ENCODE peak calls at places on chromosome 14, in four cellular contexts. D, C, Y and G are unnamed samples.

GRCh38 chr14:64220466-64220865 is 73.7 kb downstream of the ESR2 start:
- DNase-seq in D (no peak), C (no peak), Y (no peak), G (no peak)

GRCh38 chr14:51302319-51303030 is 62.4 kb downstream of the TMX1 start:
- DNase-seq in D (no peak), C (no peak), Y (no peak), G (no peak)

GRCh38 chr14:104797112-104798044 is 1.8 kb upstream of the AKT1 start:
- DNase-seq in D (no peak), C (no peak), Y (no peak), G (no peak)

GRCh38 chr14:21476526-21476924 is 234 bp downstream of the RAB2B start:
- DNase-seq in D (peak), C (peak), Y (no peak), G (peak)

GRCh38 chr14:90759370-90760054 is 56.7 kb downstream of the TTC7B start:
- DNase-seq in D (no peak), C (no peak), Y (no peak), G (no peak)

GRCh38 chr14:59897757-59898383 is 22.1 kb upstream of the LRRC9 start:
- DNase-seq in D (peak), C (no peak), Y (no peak), G (peak)

GRCh38 chr14:55802986-55803431 is 223.0 kb downstream of the KTN1 start:
- DNase-seq in D (no peak), C (peak), Y (no peak), G (no peak)

GRCh38 chr14:71803539-71804260 is 128.5 kb upstream of the RGS6 start:
- DNase-seq in D (no peak), C (no peak), Y (no peak), G (no peak)

GRCh38 chr14:24708684-24709083 is 74.7 kb upstream of the GZMB start:
- DNase-seq in D (no peak), C (no peak), Y (no peak), G (no peak)

GRCh38 chr14:74867673-74868072 is 8.3 kb downstream of the PROX2 start:
- DNase-seq in D (no peak), C (no peak), Y (no peak), G (peak)

GRCh38 chr14:22985894-22986507 is 3.6 kb upstream of the AJUBA start:
- DNase-seq in D (no peak), C (no peak), Y (no peak), G (no peak)

GRCh38 chr14:26841920-26842741 is 244.3 kb upstream of the NOVA1 start:
- DNase-seq in D (no peak), C (no peak), Y (no peak), G (no peak)

DNA sequence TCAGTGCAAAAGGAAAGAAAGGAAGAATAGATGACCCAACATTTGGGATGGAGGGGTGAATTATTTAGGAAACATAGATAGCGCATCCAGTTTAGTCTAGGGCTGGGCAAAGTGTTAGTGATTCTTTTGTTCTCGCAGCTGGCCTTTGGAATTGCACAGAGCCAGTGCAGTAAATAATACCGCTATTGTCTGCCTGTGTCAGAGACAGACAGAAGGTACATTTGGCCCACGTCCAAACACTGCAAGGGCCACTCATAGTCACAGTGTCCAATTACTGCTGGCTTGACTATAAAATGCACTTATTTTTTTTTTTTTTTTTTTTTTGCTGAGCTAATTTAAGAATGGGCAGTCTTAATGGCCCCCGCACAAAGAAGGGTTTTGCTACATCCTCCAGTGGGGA is 638.6 kb downstream of the BCL11B start:
- DNase-seq in D (no peak), C (no peak), Y (no peak), G (no peak)
- TF ChIP-seq USF1 in D (no peak), C (no peak), Y (no peak), G (no peak)

GRCh38 chr14:102196436-102197230 is 56.9 kb downstream of the WDR20 start:
- DNase-seq in D (no peak), C (no peak), Y (no peak), G (no peak)

GRCh38 chr14:102196008-102196407 is 56.3 kb downstream of the WDR20 start:
- DNase-seq in D (no peak), C (no peak), Y (no peak), G (no peak)

GRCh38 chr14:102195446-102195845 is 55.7 kb downstream of the WDR20 start:
- DNase-seq in D (no peak), C (no peak), Y (no peak), G (no peak)

GRCh38 chr14:102192840-102193502 is 53.3 kb downstream of the WDR20 start:
- DNase-seq in D (no peak), C (no peak), Y (no peak), G (peak)

GRCh38 chr14:102194856-102195255 is 55.2 kb downstream of the WDR20 start:
- DNase-seq in D (no peak), C (no peak), Y (no peak), G (no peak)
- TF ChIP-seq USF1 in D (no peak), C (no peak), Y (no peak), G (no peak)

GRCh38 chr14:102507891-102508312 is 1.7 kb downstream of the ANKRD9 start:
- DNase-seq in D (no peak), C (no peak), Y (no peak), G (no peak)
- TF ChIP-seq USF1 in D (no peak), C (no peak), Y (no peak), G (no peak)

GRCh38 chr14:81315344-81315743 is 84.8 kb downstream of the STON2 start:
- DNase-seq in D (peak), C (no peak), Y (no peak), G (no peak)
- TF ChIP-seq USF1 in D (no peak), C (no peak), Y (no peak), G (no peak)

DNA sequence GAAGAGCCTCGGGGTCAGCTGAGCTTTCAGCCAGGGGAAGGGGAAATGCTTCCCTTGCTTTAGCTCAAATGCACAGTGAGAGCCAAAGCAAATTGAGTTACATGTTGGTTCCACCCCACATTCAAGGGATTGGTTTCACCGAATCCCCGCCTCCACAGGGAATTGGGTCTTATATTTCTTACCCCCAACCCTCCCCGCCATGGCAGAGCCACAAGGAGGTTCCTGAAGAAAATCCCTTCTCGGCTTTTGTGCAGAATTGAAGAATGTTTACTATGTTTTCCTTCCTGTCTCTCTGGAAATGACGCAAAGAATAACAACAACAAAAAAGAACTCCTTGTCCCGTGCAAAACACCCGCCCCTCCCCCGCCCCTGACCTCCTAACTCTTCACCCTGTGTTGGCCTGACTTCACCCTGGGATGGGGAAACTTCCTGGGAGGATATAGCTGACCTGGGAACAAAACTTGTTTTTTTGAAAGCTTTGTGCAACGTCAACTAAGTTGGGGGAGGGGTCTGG is 21.9 kb upstream of the CIPC start:
- DNase-seq in D (no peak), C (no peak), Y (no peak), G (no peak)
- TF ChIP-seq USF1 in D (no peak), C (no peak), Y (no peak), G (no peak)